ENCODE peak calls at places on chromosomes 3 and 15, in six cellular contexts. L is mesenchymal stem cell, D is neuronal stem cell, W is H9, G is trophoblast cell, P is IMR-90. T is an unnamed sample.

GRCh38 chr3:109702252-109702651 is 364.9 kb upstream of the DPPA4 start:
- DNase-seq in L (no peak), D (no peak), W (no peak), G (no peak), P (peak), T (no peak)

GRCh38 chr15:87144775-87145174 is 1065.1 kb downstream of the AGBL1 start:
- DNase-seq in L (peak), D (no peak), W (no peak), G (no peak), P (peak), T (no peak)

GRCh38 chr15:98734472-98735284 is 86.3 kb downstream of the IGF1R start:
- DNase-seq in L (peak), D (no peak), W (no peak), G (no peak), P (peak), T (peak)

GRCh38 chr15:84973492-84974460 is 7.9 kb upstream of the PDE8A start:
- DNase-seq in L (no peak), D (no peak), W (no peak), G (no peak), P (peak), T (no peak)

GRCh38 chr3:100802126-100802525 is 92.8 kb downstream of the TFG start:
- DNase-seq in L (peak), D (no peak), W (no peak), G (no peak), P (peak), T (no peak)

GRCh38 chr15:87477759-87478687 is 778.5 kb downstream of the NTRK3 start:
- DNase-seq in L (peak), D (peak), W (peak), G (no peak), P (peak), T (peak)

GRCh38 chr3:57791245-57791644 is 35.1 kb downstream of the SLMAP start:
- DNase-seq in L (peak), D (no peak), W (no peak), G (no peak), P (peak), T (no peak)

GRCh38 chr3:197186887-197187588 is 111.4 kb downstream of the DLG1 start:
- DNase-seq in L (peak), D (peak), W (no peak), G (peak), P (peak), T (peak)

GRCh38 chr3:184985586-184985985 is 167.3 kb downstream of the C3orf70 start:
- DNase-seq in L (no peak), D (no peak), W (no peak), G (no peak), P (no peak), T (no peak)

GRCh38 chr3:196044513-196044912 is 37.4 kb downstream of the TFRC start:
- DNase-seq in L (no peak), D (no peak), W (no peak), G (no peak), P (no peak), T (no peak)
- H2AK5ac ChIP-seq in L (no peak), D (no peak), W (no peak), G (no peak), P (no peak), T (no peak)

GRCh38 chr3:98737301-98737700 is 25.8 kb upstream of the ST3GAL6 start:
- DNase-seq in L (no peak), D (no peak), W (no peak), G (no peak), P (no peak), T (no peak)
- H3K18ac ChIP-seq in L (no peak), D (no peak), W (no peak), G (no peak), P (no peak), T (no peak)

GRCh38 chr3:48428088-48428862 is 1.6 kb downstream of the PLXNB1 start:
- DNase-seq in L (no peak), D (no peak), W (peak), G (no peak), P (no peak), T (peak)

GRCh38 chr3:48427630-48427962 is 2.3 kb downstream of the PLXNB1 start:
- DNase-seq in L (no peak), D (no peak), W (no peak), G (no peak), P (no peak), T (no peak)

GRCh38 chr3:48425281-48425812 is 4.5 kb downstream of the PLXNB1 start:
- DNase-seq in L (no peak), D (no peak), W (no peak), G (no peak), P (no peak), T (no peak)

GRCh38 chr3:48426401-48426909 is 3.4 kb downstream of the PLXNB1 start:
- DNase-seq in L (no peak), D (no peak), W (no peak), G (no peak), P (no peak), T (no peak)

GRCh38 chr3:48426944-48427629 is 2.8 kb downstream of the PLXNB1 start:
- DNase-seq in L (no peak), D (no peak), W (no peak), G (no peak), P (no peak), T (no peak)
- H2AK5ac ChIP-seq in L (no peak), D (peak), W (no peak), G (no peak), P (peak), T (no peak)

GRCh38 chr15:90607361-90607760 is 77.6 kb downstream of the CRTC3 start:
- DNase-seq in L (no peak), D (no peak), W (no peak), G (no peak), P (no peak), T (no peak)
- H3K18ac ChIP-seq in L (no peak), D (no peak), W (no peak), G (no peak), P (no peak), T (no peak)